ENCODE peak calls at places on chromosomes 12 and 14, in nine cellular contexts. D is left ventricle myocardium inferior, F is stomach, W is fibroblast of villous mesenchyme, Y is hepatocyte, G is testis, B is AG04450, J is astrocyte, I is brain microvascular endothelial cell. V is an unnamed sample.

GRCh38 chr14:98931126-98931525 is 340.9 kb downstream of the BCL11B start:
- DNase-seq in D (no peak), F (no peak), W (no peak), Y (no peak), G (no peak), B (no peak), J (no peak), I (no peak), V (no peak)

GRCh38 chr14:71380271-71380670 is 473.0 kb downstream of the PCNX1 start:
- DNase-seq in D (no peak), F (no peak), W (peak), Y (no peak), G (no peak), B (no peak), J (peak), I (peak), V (peak)

GRCh38 chr12:118979763-118980406 is 1.5 kb upstream of the SRRM4 start:
- DNase-seq in D (no peak), F (peak), W (peak), Y (peak), G (peak), B (no peak), J (peak), I (peak), V (peak)

GRCh38 chr14:63642656-63643382 is 1.1 kb upstream of the WDR89 start:
- DNase-seq in D (no peak), F (no peak), W (no peak), Y (no peak), G (no peak), B (no peak), J (no peak), I (no peak), V (peak)

GRCh38 chr12:14768823-14769405 is 34.4 kb downstream of the WBP11 start:
- DNase-seq in D (no peak), F (peak), W (peak), Y (peak), G (peak), B (no peak), J (no peak), I (no peak), V (peak)

GRCh38 chr14:70116278-70116677 is 72.5 kb downstream of the SLC8A3 start:
- DNase-seq in D (no peak), F (no peak), W (no peak), Y (no peak), G (no peak), B (no peak), J (no peak), I (no peak), V (no peak)

GRCh38 chr14:64808449-64808848 is 71.3 kb downstream of the SPTB start:
- DNase-seq in D (no peak), F (no peak), W (no peak), Y (no peak), G (no peak), B (no peak), J (no peak), I (no peak), V (no peak)

GRCh38 chr12:94089891-94090290 is 58.5 kb upstream of the PLXNC1 start:
- DNase-seq in D (no peak), F (no peak), W (peak), Y (no peak), G (no peak), B (no peak), J (peak), I (no peak), V (peak)

GRCh38 chr12:118749656-118750055 is 231.7 kb upstream of the SRRM4 start:
- DNase-seq in D (no peak), F (no peak), W (no peak), Y (no peak), G (no peak), B (no peak), J (no peak), I (no peak), V (no peak)

GRCh38 chr14:45065540-45065939 is 18.4 kb upstream of the PRPF39 start:
- DNase-seq in D (no peak), F (no peak), W (no peak), Y (no peak), G (no peak), B (no peak), J (peak), I (no peak), V (peak)

GRCh38 chr12:89117448-89118034 is 234.8 kb downstream of the DUSP6 start:
- DNase-seq in D (no peak), F (peak), W (no peak), Y (peak), G (no peak), B (no peak), J (no peak), I (no peak), V (peak)

GRCh38 chr14:22835505-22835904 is 880 bp upstream of the MMP14 start:
- DNase-seq in D (no peak), F (no peak), W (no peak), Y (no peak), G (no peak), B (no peak), J (no peak), I (no peak), V (no peak)

GRCh38 chr14:35730871-35731270 is 78.2 kb downstream of the RALGAPA1 start:
- DNase-seq in D (no peak), F (no peak), W (no peak), Y (no peak), G (no peak), B (no peak), J (no peak), I (no peak), V (no peak)

GRCh38 chr12:54136844-54137580 is 51.8 kb downstream of the SMUG1 start:
- DNase-seq in D (no peak), F (no peak), W (peak), Y (peak), G (no peak), B (no peak), J (no peak), I (no peak), V (no peak)

GRCh38 chr14:90755661-90756304 is 60.4 kb downstream of the TTC7B start:
- DNase-seq in D (no peak), F (no peak), W (no peak), Y (no peak), G (no peak), B (no peak), J (no peak), I (no peak), V (peak)

GRCh38 chr12:104234926-104235499 is 19.4 kb downstream of the TXNRD1 start:
- DNase-seq in D (no peak), F (no peak), W (no peak), Y (no peak), G (no peak), B (no peak), J (no peak), I (no peak), V (no peak)

GRCh38 chr12:95336387-95337067 is 118.9 kb downstream of the VEZT start:
- DNase-seq in D (peak), F (peak), W (peak), Y (peak), G (peak), B (peak), J (peak), I (peak), V (peak)

GRCh38 chr14:58249611-58250010 is 5.0 kb downstream of the PSMA3 start:
- DNase-seq in D (no peak), F (no peak), W (no peak), Y (no peak), G (no peak), B (no peak), J (no peak), I (no peak), V (no peak)

GRCh38 chr12:76080729-76081415 is 3.6 kb downstream of the NAP1L1 start:
- DNase-seq in D (no peak), F (no peak), W (peak), Y (peak), G (no peak), B (no peak), J (no peak), I (no peak), V (peak)

GRCh38 chr12:120015313-120015712 is 26.3 kb downstream of the BICDL1 start:
- DNase-seq in D (no peak), F (no peak), W (no peak), Y (no peak), G (no peak), B (no peak), J (no peak), I (no peak), V (no peak)

DNA sequence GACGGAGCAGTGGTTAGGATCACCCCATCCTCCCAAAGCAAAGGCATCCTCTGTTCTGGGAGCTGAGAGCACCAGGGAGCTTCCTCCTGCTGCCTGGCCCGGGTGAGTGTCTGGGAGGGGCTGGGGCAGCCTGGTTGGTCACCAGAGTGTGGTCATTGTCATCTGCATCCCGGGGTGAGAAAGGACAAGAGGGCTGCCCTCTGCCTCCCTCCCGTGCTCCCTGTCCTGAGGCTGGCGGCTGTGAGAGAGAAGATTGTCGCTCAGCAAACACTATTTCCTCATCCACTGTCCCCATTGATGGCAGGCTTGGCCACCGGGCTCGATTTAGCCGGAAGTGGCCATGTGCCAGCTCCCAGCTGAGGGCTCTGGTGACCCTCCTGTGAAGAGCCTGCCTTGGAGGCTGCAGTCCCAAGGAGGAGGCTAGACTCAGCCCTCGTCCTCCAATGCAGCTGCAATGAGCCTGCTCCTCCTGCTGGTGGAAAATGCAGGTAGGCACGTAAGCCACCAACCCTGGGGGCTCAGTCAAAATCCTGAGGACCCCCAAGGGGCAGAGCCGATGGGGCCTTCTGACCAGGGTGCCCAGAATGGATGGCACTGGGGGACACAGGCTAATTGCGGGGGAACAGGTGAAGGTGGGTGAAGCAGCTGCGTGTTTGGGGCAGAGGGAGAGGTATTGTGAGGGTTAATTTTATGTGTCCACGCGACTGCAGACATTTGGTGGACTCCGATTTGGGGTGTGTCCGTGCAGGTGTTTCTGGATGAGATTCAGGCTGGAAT is 155.7 kb downstream of the KIF26A start:
- DNase-seq in D (peak), F (no peak), W (no peak), Y (no peak), G (no peak), B (no peak), J (no peak), I (no peak), V (peak)
- TF ChIP-seq CTCF in D (no peak), F (no peak), W (no peak), Y (peak), G (no peak), B (no peak), J (no peak), I (no peak), V (peak)

DNA sequence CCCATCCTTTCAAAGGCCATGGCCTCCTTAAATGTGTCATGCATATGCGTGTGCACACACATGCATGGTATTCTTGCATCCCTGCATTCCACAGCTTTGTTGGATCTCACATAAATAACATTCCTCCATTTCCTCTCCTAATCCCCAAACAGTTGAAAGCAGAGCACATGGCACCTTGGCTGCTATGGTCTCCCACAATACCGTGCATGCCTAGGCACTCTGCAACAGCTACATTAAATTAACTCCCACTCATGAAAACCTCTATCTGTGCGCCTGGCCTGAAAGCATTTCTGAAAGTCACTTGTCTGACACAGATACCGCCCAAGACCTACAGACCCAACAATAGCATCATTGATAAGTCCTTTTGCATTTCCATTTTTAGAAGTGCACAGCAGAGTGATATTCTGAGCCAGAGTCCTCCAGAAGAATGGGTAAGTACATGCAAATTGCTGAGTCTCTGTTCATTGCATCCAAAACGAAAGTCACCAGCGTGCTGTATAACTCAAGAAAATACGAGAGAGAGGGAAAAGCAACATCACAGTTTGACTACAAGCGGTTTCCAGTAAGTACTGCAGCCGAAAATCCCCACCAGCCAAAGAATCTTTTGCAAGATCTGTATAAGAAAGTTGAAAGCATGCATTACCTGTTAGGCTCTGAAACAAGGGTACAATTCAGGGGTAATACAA is 436 bp downstream of the ASB2 start:
- DNase-seq in D (no peak), F (no peak), W (no peak), Y (no peak), G (peak), B (no peak), J (no peak), I (no peak), V (no peak)
- H3K4me3 ChIP-seq in D (peak), F (peak), W (no peak), Y (no peak), G (no peak), B (peak), J (no peak), I (no peak), V (no peak)

DNA sequence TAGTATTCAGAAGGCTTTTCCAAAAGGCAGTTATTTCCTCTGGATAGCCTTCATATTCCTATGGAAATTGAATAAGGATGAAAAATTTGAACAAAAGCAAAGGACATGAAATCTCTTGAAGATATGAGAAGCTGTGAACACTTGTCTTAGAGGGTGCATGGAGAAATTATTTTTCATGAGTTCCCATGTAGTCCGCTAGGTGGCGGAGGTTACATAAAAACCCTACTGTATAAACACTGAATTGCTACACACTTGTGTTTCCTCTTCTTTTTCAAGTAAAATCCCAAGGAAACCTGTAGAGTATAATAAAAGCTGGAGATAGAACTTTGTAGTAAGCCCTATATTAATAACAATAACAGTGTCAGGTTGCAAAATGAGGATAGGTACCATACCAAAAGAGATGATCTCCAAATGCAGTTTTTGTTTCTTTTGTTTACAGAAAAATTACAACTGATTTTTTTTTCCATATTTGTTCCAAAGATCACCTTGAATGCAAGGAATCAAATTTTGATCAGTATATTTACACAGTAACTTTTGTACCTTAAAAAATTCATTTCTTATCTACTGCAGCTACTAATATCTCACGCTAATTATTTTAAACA is 37.8 kb upstream of the OR4E1 start:
- DNase-seq in D (no peak), F (no peak), W (peak), Y (peak), G (peak), B (no peak), J (peak), I (peak), V (peak)
- TF ChIP-seq CTCF in D (peak), F (peak), W (peak), Y (peak), G (peak), B (peak), J (peak), I (peak), V (peak)

GRCh38 chr12:129693731-129694130 is 210.1 kb downstream of the TMEM132D start:
- DNase-seq in D (no peak), F (no peak), W (no peak), Y (no peak), G (no peak), B (no peak), J (no peak), I (no peak), V (no peak)
- H3K4me3 ChIP-seq in D (no peak), F (no peak), W (no peak), Y (no peak), G (no peak), B (no peak), J (no peak), I (no peak), V (no peak)

GRCh38 chr12:7369274-7369729 is 65.4 kb downstream of the ACSM4 start:
- DNase-seq in D (peak), F (no peak), W (no peak), Y (no peak), G (no peak), B (no peak), J (no peak), I (peak), V (no peak)

GRCh38 chr12:7376196-7376595 is 67.8 kb downstream of the CD163L1 start:
- DNase-seq in D (no peak), F (no peak), W (peak), Y (no peak), G (no peak), B (peak), J (no peak), I (peak), V (peak)

GRCh38 chr12:7373226-7373625 is 69.4 kb downstream of the ACSM4 start:
- DNase-seq in D (no peak), F (no peak), W (no peak), Y (no peak), G (no peak), B (no peak), J (no peak), I (no peak), V (no peak)

GRCh38 chr12:7375145-7375543 is 68.8 kb downstream of the CD163L1 start:
- DNase-seq in D (no peak), F (no peak), W (no peak), Y (peak), G (no peak), B (no peak), J (no peak), I (no peak), V (no peak)

GRCh38 chr12:7374423-7375144 is 69.4 kb downstream of the CD163L1 start:
- DNase-seq in D (peak), F (no peak), W (peak), Y (peak), G (peak), B (no peak), J (no peak), I (peak), V (peak)
- TF ChIP-seq CTCF in D (peak), F (no peak), W (peak), Y (peak), G (no peak), B (peak), J (no peak), I (peak), V (peak)